ENCODE peak calls at places on chromosomes 3 and 15, in five cellular contexts. V is HEK293T, C is AG09319, L is caudate nucleus, B is GM23248. U is an unnamed sample.
A peak's percentile ranks its signal among the peaks of the same experiment; 100 is the strongest.

GRCh38 chr3:161177996-161178395 is 43.1 kb upstream of the NMD3 start:
- DNase-seq in V (no peak), C (no peak), L (no peak), B (no peak), U (peak; percentile 8)

GRCh38 chr3:120424506-120424905 is 26.3 kb downstream of the FSTL1 start:
- DNase-seq in V (no peak), C (no peak), L (no peak), B (no peak), U (no peak)

GRCh38 chr15:65083262-65083701 is 6.7 kb downstream of the KBTBD13 start:
- DNase-seq in V (peak; percentile 25), C (no peak), L (no peak), B (no peak), U (peak; percentile 80)

GRCh38 chr15:34348735-34349300 is 5.7 kb downstream of the NUTM1 start:
- DNase-seq in V (no peak), C (no peak), L (no peak), B (no peak), U (no peak)

GRCh38 chr15:91984006-91984405 is 130.5 kb downstream of the SLCO3A1 start:
- DNase-seq in V (no peak), C (no peak), L (no peak), B (no peak), U (no peak)

GRCh38 chr3:115204470-115204869 is 57.4 kb upstream of the ZBTB20 start:
- DNase-seq in V (no peak), C (no peak), L (no peak), B (no peak), U (no peak)

GRCh38 chr3:47571391-47572165 is 7.1 kb downstream of the CSPG5 start:
- DNase-seq in V (no peak), C (no peak), L (no peak), B (peak; percentile 18), U (no peak)

GRCh38 chr3:17359911-17360310 is 382.5 kb downstream of the TBC1D5 start:
- DNase-seq in V (no peak), C (no peak), L (no peak), B (no peak), U (no peak)

GRCh38 chr15:93028632-93029612 is 60.1 kb downstream of the RGMA start:
- DNase-seq in V (no peak), C (peak; percentile 93), L (peak; percentile 55), B (peak; percentile 96), U (no peak)

GRCh38 chr15:85592148-85592547 is 202.6 kb downstream of the KLHL25 start:
- DNase-seq in V (no peak), C (no peak), L (no peak), B (peak; percentile 95), U (peak; percentile 43)

GRCh38 chr3:90052425-90052950 is 945.1 kb downstream of the EPHA3 start:
- DNase-seq in V (no peak), C (no peak), L (no peak), B (no peak), U (peak; percentile 44)

GRCh38 chr3:142987707-142988106 is 13.7 kb upstream of the U2SURP start:
- DNase-seq in V (no peak), C (no peak), L (no peak), B (peak; percentile 29), U (peak; percentile 57)

GRCh38 chr15:29911705-29912104 is 89.4 kb upstream of the TJP1 start:
- DNase-seq in V (no peak), C (no peak), L (no peak), B (peak; percentile 48), U (no peak)

GRCh38 chr3:183489455-183490210 is 61.2 kb upstream of the MCF2L2 start:
- DNase-seq in V (no peak), C (no peak), L (no peak), B (peak; percentile 59), U (no peak)

GRCh38 chr15:77187751-77188464 is 117.0 kb upstream of the TSPAN3 start:
- DNase-seq in V (no peak), C (no peak), L (no peak), B (peak; percentile 78), U (peak; percentile 8)

GRCh38 chr15:69346112-69346511 is 47.4 kb downstream of the PAQR5 start:
- DNase-seq in V (no peak), C (no peak), L (no peak), B (peak; percentile 59), U (no peak)

GRCh38 chr15:39692464-39693327 is 89.9 kb downstream of the FSIP1 start:
- DNase-seq in V (no peak), C (no peak), L (peak; percentile 9), B (no peak), U (no peak)

GRCh38 chr15:77030042-77030927 is 35.4 kb downstream of the PSTPIP1 start:
- DNase-seq in V (no peak), C (no peak), L (no peak), B (no peak), U (peak; percentile 95)

GRCh38 chr3:5126586-5126985 is 4.5 kb downstream of the ARL8B start:
- DNase-seq in V (no peak), C (no peak), L (no peak), B (peak; percentile 66), U (no peak)

GRCh38 chr15:57591237-57591821 is 375 bp upstream of the MYZAP start:
- DNase-seq in V (no peak), C (no peak), L (no peak), B (no peak), U (peak; percentile 60)

GRCh38 chr3:66565301-66565700 is 64.5 kb upstream of the LRIG1 start:
- DNase-seq in V (no peak), C (no peak), L (no peak), B (no peak), U (no peak)